ENCODE peak calls at places on chromosome 5, in eight cellular contexts. One of them, this sample, is unnamed.

GRCh38 chr5:172860520-172861443 is 26.7 kb downstream of the ERGIC1 start:
- DNase-seq in choroid plexus epithelial cell: peak; percentile 52
- DNase-seq in CD8-positive, alpha-beta T cell: no peak
- DNase-seq in nephron progenitor cell: no peak
- DNase-seq in PC-9: peak; percentile 64
- DNase-seq in H1: no peak
- DNase-seq in Panc1: no peak
- DNase-seq in mesothelial cell of epicardium: no peak
- DNase-seq in this sample: no peak

GRCh38 chr5:68285857-68286611 is 70.5 kb downstream of the PIK3R1 start:
- DNase-seq in choroid plexus epithelial cell: peak; percentile 79
- DNase-seq in CD8-positive, alpha-beta T cell: no peak
- DNase-seq in nephron progenitor cell: no peak
- DNase-seq in PC-9: peak; percentile 43
- DNase-seq in H1: no peak
- DNase-seq in Panc1: peak; percentile 53
- DNase-seq in mesothelial cell of epicardium: no peak
- DNase-seq in this sample: no peak

GRCh38 chr5:76831108-76831447 is 12.2 kb downstream of the F2RL1 start:
- DNase-seq in choroid plexus epithelial cell: peak; percentile 77
- DNase-seq in CD8-positive, alpha-beta T cell: no peak
- DNase-seq in nephron progenitor cell: no peak
- DNase-seq in PC-9: no peak
- DNase-seq in H1: no peak
- DNase-seq in Panc1: no peak
- DNase-seq in mesothelial cell of epicardium: no peak
- DNase-seq in this sample: no peak

GRCh38 chr5:116355819-116356601 is 218.6 kb downstream of the SEMA6A start:
- DNase-seq in choroid plexus epithelial cell: no peak
- DNase-seq in CD8-positive, alpha-beta T cell: no peak
- DNase-seq in nephron progenitor cell: no peak
- DNase-seq in PC-9: no peak
- DNase-seq in H1: no peak
- DNase-seq in Panc1: no peak
- DNase-seq in mesothelial cell of epicardium: no peak
- DNase-seq in this sample: no peak

GRCh38 chr5:169121631-169122420 is 179.1 kb downstream of the SLIT3 start:
- DNase-seq in choroid plexus epithelial cell: no peak
- DNase-seq in CD8-positive, alpha-beta T cell: no peak
- DNase-seq in nephron progenitor cell: no peak
- DNase-seq in PC-9: no peak
- DNase-seq in H1: no peak
- DNase-seq in Panc1: no peak
- DNase-seq in mesothelial cell of epicardium: no peak
- DNase-seq in this sample: no peak

GRCh38 chr5:120655828-120656435 is 191.8 kb downstream of the PRR16 start:
- DNase-seq in choroid plexus epithelial cell: peak; percentile 68
- DNase-seq in CD8-positive, alpha-beta T cell: no peak
- DNase-seq in nephron progenitor cell: peak; percentile 59
- DNase-seq in PC-9: no peak
- DNase-seq in H1: peak; percentile 53
- DNase-seq in Panc1: no peak
- DNase-seq in mesothelial cell of epicardium: peak; percentile 58
- DNase-seq in this sample: no peak

GRCh38 chr5:179268399-179268952 is 76.8 kb downstream of the ADAMTS2 start:
- DNase-seq in choroid plexus epithelial cell: no peak
- DNase-seq in CD8-positive, alpha-beta T cell: no peak
- DNase-seq in nephron progenitor cell: no peak
- DNase-seq in PC-9: no peak
- DNase-seq in H1: no peak
- DNase-seq in Panc1: no peak
- DNase-seq in mesothelial cell of epicardium: peak; percentile 27
- DNase-seq in this sample: no peak

GRCh38 chr5:74526111-74526510 is 114.4 kb downstream of the ENC1 start:
- DNase-seq in choroid plexus epithelial cell: no peak
- DNase-seq in CD8-positive, alpha-beta T cell: no peak
- DNase-seq in nephron progenitor cell: no peak
- DNase-seq in PC-9: no peak
- DNase-seq in H1: no peak
- DNase-seq in Panc1: no peak
- DNase-seq in mesothelial cell of epicardium: no peak
- DNase-seq in this sample: no peak

GRCh38 chr5:167414611-167415010 is 876.8 kb upstream of the WWC1 start:
- DNase-seq in choroid plexus epithelial cell: no peak
- DNase-seq in CD8-positive, alpha-beta T cell: no peak
- DNase-seq in nephron progenitor cell: no peak
- DNase-seq in PC-9: no peak
- DNase-seq in H1: no peak
- DNase-seq in Panc1: no peak
- DNase-seq in mesothelial cell of epicardium: no peak
- DNase-seq in this sample: no peak

GRCh38 chr5:39424751-39425524 is at the start of gene DAB2:
- DNase-seq in choroid plexus epithelial cell: peak; percentile 97
- DNase-seq in CD8-positive, alpha-beta T cell: no peak
- DNase-seq in nephron progenitor cell: peak; percentile 84
- DNase-seq in PC-9: peak; percentile 80
- DNase-seq in H1: peak; percentile 88
- DNase-seq in Panc1: no peak
- DNase-seq in mesothelial cell of epicardium: peak; percentile 82
- DNase-seq in this sample: peak; percentile 10

GRCh38 chr5:34863947-34864346 is 25.0 kb downstream of the TTC23L start:
- DNase-seq in choroid plexus epithelial cell: no peak
- DNase-seq in CD8-positive, alpha-beta T cell: no peak
- DNase-seq in nephron progenitor cell: no peak
- DNase-seq in PC-9: no peak
- DNase-seq in H1: no peak
- DNase-seq in Panc1: no peak
- DNase-seq in mesothelial cell of epicardium: no peak
- DNase-seq in this sample: no peak

GRCh38 chr5:118557103-118557805 is 431.1 kb downstream of the DTWD2 start:
- DNase-seq in choroid plexus epithelial cell: no peak
- DNase-seq in CD8-positive, alpha-beta T cell: no peak
- DNase-seq in nephron progenitor cell: no peak
- DNase-seq in PC-9: no peak
- DNase-seq in H1: no peak
- DNase-seq in Panc1: no peak
- DNase-seq in mesothelial cell of epicardium: no peak
- DNase-seq in this sample: no peak

GRCh38 chr5:107968998-107969397 is 298.3 kb upstream of the EFNA5 start:
- DNase-seq in choroid plexus epithelial cell: peak; percentile 40
- DNase-seq in CD8-positive, alpha-beta T cell: no peak
- DNase-seq in nephron progenitor cell: no peak
- DNase-seq in PC-9: no peak
- DNase-seq in H1: no peak
- DNase-seq in Panc1: no peak
- DNase-seq in mesothelial cell of epicardium: no peak
- DNase-seq in this sample: no peak

GRCh38 chr5:157900644-157901043 is 41.7 kb upstream of the CLINT1 start:
- DNase-seq in choroid plexus epithelial cell: no peak
- DNase-seq in CD8-positive, alpha-beta T cell: no peak
- DNase-seq in nephron progenitor cell: no peak
- DNase-seq in PC-9: no peak
- DNase-seq in H1: no peak
- DNase-seq in Panc1: no peak
- DNase-seq in mesothelial cell of epicardium: no peak
- DNase-seq in this sample: no peak

GRCh38 chr5:96875805-96876291 is 452 bp upstream of the ERAP2 start:
- DNase-seq in choroid plexus epithelial cell: no peak
- DNase-seq in CD8-positive, alpha-beta T cell: no peak
- DNase-seq in nephron progenitor cell: no peak
- DNase-seq in PC-9: no peak
- DNase-seq in H1: no peak
- DNase-seq in Panc1: no peak
- DNase-seq in mesothelial cell of epicardium: no peak
- DNase-seq in this sample: no peak

GRCh38 chr5:131957721-131958483 is 12.4 kb upstream of the MEIKIN start:
- DNase-seq in choroid plexus epithelial cell: no peak
- DNase-seq in CD8-positive, alpha-beta T cell: no peak
- DNase-seq in nephron progenitor cell: no peak
- DNase-seq in PC-9: no peak
- DNase-seq in H1: no peak
- DNase-seq in Panc1: no peak
- DNase-seq in mesothelial cell of epicardium: no peak
- DNase-seq in this sample: no peak

GRCh38 chr5:112388739-112389138 is 30.3 kb downstream of the EPB41L4A start:
- DNase-seq in choroid plexus epithelial cell: no peak
- DNase-seq in CD8-positive, alpha-beta T cell: no peak
- DNase-seq in nephron progenitor cell: no peak
- DNase-seq in PC-9: no peak
- DNase-seq in H1: no peak
- DNase-seq in Panc1: no peak
- DNase-seq in mesothelial cell of epicardium: no peak
- DNase-seq in this sample: no peak

GRCh38 chr5:6867712-6868111 is 154.5 kb downstream of the TENT4A start:
- DNase-seq in choroid plexus epithelial cell: no peak
- DNase-seq in CD8-positive, alpha-beta T cell: no peak
- DNase-seq in nephron progenitor cell: no peak
- DNase-seq in PC-9: no peak
- DNase-seq in H1: no peak
- DNase-seq in Panc1: no peak
- DNase-seq in mesothelial cell of epicardium: no peak
- DNase-seq in this sample: no peak

GRCh38 chr5:6342689-6343315 is 35.5 kb downstream of the MED10 start:
- DNase-seq in choroid plexus epithelial cell: no peak
- DNase-seq in CD8-positive, alpha-beta T cell: no peak
- DNase-seq in nephron progenitor cell: no peak
- DNase-seq in PC-9: no peak
- DNase-seq in H1: no peak
- DNase-seq in Panc1: no peak
- DNase-seq in mesothelial cell of epicardium: no peak
- DNase-seq in this sample: no peak

DNA sequence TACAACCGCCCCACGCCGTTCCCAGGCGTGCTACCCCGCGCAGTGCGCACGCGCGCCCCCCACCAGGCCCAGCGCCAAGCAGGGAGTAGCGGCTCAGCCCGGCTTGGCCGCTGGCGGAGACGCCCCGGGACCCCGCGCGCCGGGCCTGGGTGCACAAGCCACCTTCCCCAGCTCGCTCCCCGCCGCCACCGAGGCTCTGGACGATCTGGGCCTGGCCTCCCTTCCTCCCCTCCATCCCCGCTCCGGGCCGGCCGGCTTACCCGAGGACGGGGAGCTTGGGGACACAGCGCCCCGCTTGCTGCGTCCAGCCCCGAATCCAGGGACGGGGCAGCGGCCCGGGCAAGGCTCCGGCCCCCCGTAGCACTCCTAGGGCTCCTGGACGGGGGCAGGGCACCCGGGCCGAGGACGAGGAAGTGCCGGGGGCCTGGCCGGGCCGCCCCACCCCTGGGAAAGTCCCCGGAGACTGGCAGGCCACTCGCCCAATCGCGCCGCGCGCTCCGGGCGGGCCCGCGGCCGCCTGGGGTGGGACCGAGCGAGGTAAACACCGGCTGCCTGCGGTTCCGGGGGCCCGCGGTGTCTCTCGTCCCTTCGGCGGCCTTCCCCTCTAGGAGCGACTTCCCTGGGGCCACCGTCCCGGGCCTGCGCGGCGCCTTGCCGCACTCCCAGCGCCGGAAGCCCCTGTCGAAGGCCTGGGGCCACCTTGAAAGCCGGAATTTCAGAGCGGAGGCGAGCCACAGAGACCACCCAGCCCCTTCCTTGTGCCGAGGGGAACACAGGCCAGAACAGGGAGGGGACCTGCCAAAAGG is at the start of gene TNIP1:
- DNase-seq in choroid plexus epithelial cell: peak; percentile 90
- DNase-seq in CD8-positive, alpha-beta T cell: peak; percentile 87
- DNase-seq in nephron progenitor cell: peak; percentile 92
- DNase-seq in PC-9: peak; percentile 78
- DNase-seq in H1: peak; percentile 92
- DNase-seq in Panc1: no peak
- DNase-seq in mesothelial cell of epicardium: peak; percentile 94
- DNase-seq in this sample: peak; percentile 98
- TF ChIP-seq CTCF in choroid plexus epithelial cell: no peak
- TF ChIP-seq CTCF in CD8-positive, alpha-beta T cell: no peak
- TF ChIP-seq CTCF in nephron progenitor cell: no peak
- TF ChIP-seq CTCF in PC-9: no peak
- TF ChIP-seq CTCF in H1: no peak
- TF ChIP-seq CTCF in Panc1: no peak
- TF ChIP-seq CTCF in mesothelial cell of epicardium: no peak
- TF ChIP-seq CTCF in this sample: no peak

GRCh38 chr5:129465945-129466344 is 5.8 kb downstream of the ADAMTS19 start:
- DNase-seq in choroid plexus epithelial cell: no peak
- DNase-seq in CD8-positive, alpha-beta T cell: no peak
- DNase-seq in nephron progenitor cell: no peak
- DNase-seq in PC-9: no peak
- DNase-seq in H1: no peak
- DNase-seq in Panc1: no peak
- DNase-seq in mesothelial cell of epicardium: no peak
- DNase-seq in this sample: no peak
- TF ChIP-seq CTCF in choroid plexus epithelial cell: no peak
- TF ChIP-seq CTCF in CD8-positive, alpha-beta T cell: no peak
- TF ChIP-seq CTCF in nephron progenitor cell: no peak
- TF ChIP-seq CTCF in PC-9: no peak
- TF ChIP-seq CTCF in H1: no peak
- TF ChIP-seq CTCF in Panc1: no peak
- TF ChIP-seq CTCF in mesothelial cell of epicardium: no peak
- TF ChIP-seq CTCF in this sample: no peak

GRCh38 chr5:10599828-10600227 is 36.0 kb downstream of the ANKRD33B start:
- DNase-seq in choroid plexus epithelial cell: peak; percentile 75
- DNase-seq in CD8-positive, alpha-beta T cell: no peak
- DNase-seq in nephron progenitor cell: no peak
- DNase-seq in PC-9: peak; percentile 88
- DNase-seq in H1: no peak
- DNase-seq in Panc1: no peak
- DNase-seq in mesothelial cell of epicardium: no peak
- DNase-seq in this sample: no peak

GRCh38 chr5:10599113-10599512 is 35.2 kb downstream of the ANKRD33B start:
- DNase-seq in choroid plexus epithelial cell: no peak
- DNase-seq in CD8-positive, alpha-beta T cell: no peak
- DNase-seq in nephron progenitor cell: no peak
- DNase-seq in PC-9: no peak
- DNase-seq in H1: no peak
- DNase-seq in Panc1: no peak
- DNase-seq in mesothelial cell of epicardium: no peak
- DNase-seq in this sample: no peak

GRCh38 chr5:10601246-10602030 is 37.6 kb downstream of the ANKRD33B start:
- DNase-seq in choroid plexus epithelial cell: peak; percentile 88
- DNase-seq in CD8-positive, alpha-beta T cell: no peak
- DNase-seq in nephron progenitor cell: no peak
- DNase-seq in PC-9: peak; percentile 93
- DNase-seq in H1: no peak
- DNase-seq in Panc1: no peak
- DNase-seq in mesothelial cell of epicardium: peak; percentile 91
- DNase-seq in this sample: peak; percentile 72

GRCh38 chr5:10602031-10602806 is 38.3 kb downstream of the ANKRD33B start:
- DNase-seq in choroid plexus epithelial cell: no peak
- DNase-seq in CD8-positive, alpha-beta T cell: no peak
- DNase-seq in nephron progenitor cell: no peak
- DNase-seq in PC-9: no peak
- DNase-seq in H1: no peak
- DNase-seq in Panc1: no peak
- DNase-seq in mesothelial cell of epicardium: no peak
- DNase-seq in this sample: no peak

GRCh38 chr5:10600629-10601245 is 36.9 kb downstream of the ANKRD33B start:
- DNase-seq in choroid plexus epithelial cell: no peak
- DNase-seq in CD8-positive, alpha-beta T cell: no peak
- DNase-seq in nephron progenitor cell: no peak
- DNase-seq in PC-9: no peak
- DNase-seq in H1: no peak
- DNase-seq in Panc1: no peak
- DNase-seq in mesothelial cell of epicardium: no peak
- DNase-seq in this sample: peak; percentile 56
- TF ChIP-seq CTCF in choroid plexus epithelial cell: no peak
- TF ChIP-seq CTCF in CD8-positive, alpha-beta T cell: no peak
- TF ChIP-seq CTCF in nephron progenitor cell: no peak
- TF ChIP-seq CTCF in PC-9: no peak
- TF ChIP-seq CTCF in H1: no peak
- TF ChIP-seq CTCF in Panc1: no peak
- TF ChIP-seq CTCF in mesothelial cell of epicardium: no peak
- TF ChIP-seq CTCF in this sample: no peak

GRCh38 chr5:90793183-90793582 is 234.6 kb downstream of the ADGRV1 start:
- DNase-seq in choroid plexus epithelial cell: no peak
- DNase-seq in CD8-positive, alpha-beta T cell: no peak
- DNase-seq in nephron progenitor cell: no peak
- DNase-seq in PC-9: no peak
- DNase-seq in H1: no peak
- DNase-seq in Panc1: no peak
- DNase-seq in mesothelial cell of epicardium: no peak
- DNase-seq in this sample: no peak
- TF ChIP-seq CTCF in choroid plexus epithelial cell: peak; percentile 40
- TF ChIP-seq CTCF in CD8-positive, alpha-beta T cell: no peak
- TF ChIP-seq CTCF in nephron progenitor cell: no peak
- TF ChIP-seq CTCF in PC-9: peak; percentile 36
- TF ChIP-seq CTCF in H1: no peak
- TF ChIP-seq CTCF in Panc1: peak; percentile 15
- TF ChIP-seq CTCF in mesothelial cell of epicardium: no peak
- TF ChIP-seq CTCF in this sample: no peak